ENCODE peak calls at places on chromosomes 1 and 21, in seven cellular contexts. Y is GM10248; L is psoas muscle; Q is T47D; J is NCI-H2081; A is activated CD4-positive, alpha-beta T cell treated with anti-CD3 and anti-CD28 coated beads, Interleukin-2, amount 10 ng/mL, durations not matched to agents 7 days and 5 days; I is AG04450. W is an unnamed sample.

GRCh38 chr1:21855257-21856096 is 43.4 kb downstream of the LDLRAD2 start:
- DNase-seq in Y (no peak), I (no peak), Q (no peak), A (no peak), J (no peak), L (no peak), W (peak)

GRCh38 chr1:46569909-46570725 is 18.7 kb upstream of the KNCN start:
- DNase-seq in Y (no peak), J (no peak), I (peak), L (no peak), Q (no peak), A (no peak), W (no peak)

GRCh38 chr1:68093737-68094136 is 43.3 kb upstream of the DIRAS3 start:
- DNase-seq in I (no peak), J (no peak), A (no peak), Y (no peak), Q (no peak), L (no peak), W (peak)

GRCh38 chr1:217770895-217771294 is 139.8 kb downstream of the SPATA17 start:
- DNase-seq in A (no peak), I (no peak), Q (no peak), L (no peak), J (no peak), Y (no peak), W (no peak)

GRCh38 chr1:29319300-29320110 is 83.2 kb downstream of the PTPRU start:
- DNase-seq in Y (no peak), A (no peak), I (no peak), Q (no peak), L (no peak), J (no peak), W (no peak)

GRCh38 chr1:207084241-207084640 is 4.4 kb upstream of the C4BPB start:
- DNase-seq in Q (no peak), J (no peak), I (no peak), Y (no peak), A (no peak), L (no peak), W (peak)

GRCh38 chr1:18783705-18784522 is 75.5 kb downstream of the TAS1R2 start:
- DNase-seq in A (no peak), L (no peak), J (no peak), Y (no peak), I (no peak), Q (no peak), W (peak)

GRCh38 chr21:46486481-46487000 is 27.9 kb downstream of the DIP2A start:
- DNase-seq in J (no peak), Q (no peak), I (peak), Y (no peak), A (no peak), L (no peak), W (no peak)

GRCh38 chr1:237608433-237608832 is 282.3 kb downstream of the ZP4 start:
- DNase-seq in Q (no peak), A (no peak), Y (no peak), I (no peak), J (no peak), L (no peak), W (no peak)

GRCh38 chr21:33817136-33817535 is 98.5 kb downstream of the ATP5PO start:
- DNase-seq in Y (no peak), I (no peak), L (no peak), J (no peak), A (no peak), Q (no peak), W (no peak)

GRCh38 chr1:179447489-179447888 is 81.7 kb downstream of the AXDND1 start:
- DNase-seq in J (no peak), A (peak), L (no peak), Y (no peak), I (no peak), Q (no peak), W (peak)